ENCODE peak calls at places on chromosomes 11 and 22, in eight cellular contexts. L, G, S, I, J, V, A and Q are unnamed samples.

GRCh38 chr22:47659467-47660302 is 897.2 kb downstream of the TBC1D22A start:
- DNase-seq in L (no peak), G (no peak), S (no peak), I (no peak), J (no peak), V (no peak), A (no peak), Q (no peak)

GRCh38 chr22:45101828-45102227 is 61.9 kb upstream of the NUP50 start:
- DNase-seq in L (peak; percentile 55), G (peak; percentile 74), S (peak; percentile 47), I (peak; percentile 16), J (peak; percentile 77), V (peak; percentile 44), A (peak; percentile 88), Q (no peak)

GRCh38 chr11:3043315-3043871 is 13.8 kb downstream of the CARS1 start:
- DNase-seq in L (no peak), G (no peak), S (no peak), I (no peak), J (peak; percentile 95), V (peak; percentile 62), A (no peak), Q (no peak)

GRCh38 chr11:2517386-2518064 is 72.7 kb downstream of the KCNQ1 start:
- DNase-seq in L (peak; percentile 26), G (no peak), S (no peak), I (no peak), J (peak; percentile 31), V (no peak), A (peak; percentile 61), Q (no peak)

GRCh38 chr11:6888830-6889229 is 3.5 kb downstream of the OR2D2 start:
- DNase-seq in L (no peak), G (no peak), S (no peak), I (no peak), J (no peak), V (no peak), A (no peak), Q (no peak)

GRCh38 chr22:29842740-29843139 is 4.7 kb upstream of the ASCC2 start:
- DNase-seq in L (no peak), G (peak; percentile 95), S (no peak), I (no peak), J (no peak), V (peak; percentile 92), A (no peak), Q (no peak)

GRCh38 chr11:126197277-126197939 is 14.0 kb downstream of the RPUSD4 start:
- DNase-seq in L (no peak), G (peak; percentile 3), S (no peak), I (no peak), J (no peak), V (peak; percentile 70), A (no peak), Q (no peak)

GRCh38 chr22:25702571-25703167 is 39.3 kb upstream of the MYO18B start:
- DNase-seq in L (no peak), G (peak; percentile 80), S (no peak), I (no peak), J (no peak), V (no peak), A (no peak), Q (no peak)

GRCh38 chr22:29587938-29588699 is 7.2 kb upstream of the NIPSNAP1 start:
- DNase-seq in L (no peak), G (peak; percentile 93), S (no peak), I (no peak), J (no peak), V (peak; percentile 92), A (no peak), Q (no peak)

GRCh38 chr11:130071211-130071712 is 1.6 kb downstream of the APLP2 start:
- DNase-seq in L (no peak), G (peak; percentile 63), S (no peak), I (no peak), J (no peak), V (peak; percentile 57), A (no peak), Q (no peak)

GRCh38 chr11:73322111-73322985 is 14.3 kb downstream of the ARHGEF17 start:
- DNase-seq in L (no peak), G (no peak), S (no peak), I (no peak), J (no peak), V (peak; percentile 64), A (peak; percentile 46), Q (no peak)

GRCh38 chr11:8719260-8720190 is 36.9 kb downstream of the RPL27A start:
- DNase-seq in L (no peak), G (peak; percentile 91), S (no peak), I (no peak), J (no peak), V (peak; percentile 98), A (no peak), Q (no peak)

GRCh38 chr11:103736986-103737622 is 299.3 kb upstream of the DDI1 start:
- DNase-seq in L (no peak), G (no peak), S (no peak), I (no peak), J (no peak), V (no peak), A (no peak), Q (no peak)

GRCh38 chr11:46352063-46352841 is 5.0 kb downstream of the DGKZ start:
- DNase-seq in L (no peak), G (peak; percentile 59), S (peak; percentile 80), I (peak; percentile 82), J (no peak), V (no peak), A (peak; percentile 93), Q (peak; percentile 76)

GRCh38 chr11:100550298-100550697 is 136.8 kb upstream of the ARHGAP42 start:
- DNase-seq in L (no peak), G (no peak), S (no peak), I (no peak), J (no peak), V (no peak), A (no peak), Q (no peak)

GRCh38 chr11:117986981-117987495 is 844 bp downstream of the IL10RA start:
- DNase-seq in L (no peak), G (peak; percentile 27), S (peak; percentile 83), I (peak; percentile 84), J (no peak), V (no peak), A (no peak), Q (no peak)

GRCh38 chr11:19539861-19540260 is 172.8 kb upstream of the NAV2 start:
- DNase-seq in L (no peak), G (no peak), S (no peak), I (no peak), J (no peak), V (no peak), A (no peak), Q (no peak)

DNA sequence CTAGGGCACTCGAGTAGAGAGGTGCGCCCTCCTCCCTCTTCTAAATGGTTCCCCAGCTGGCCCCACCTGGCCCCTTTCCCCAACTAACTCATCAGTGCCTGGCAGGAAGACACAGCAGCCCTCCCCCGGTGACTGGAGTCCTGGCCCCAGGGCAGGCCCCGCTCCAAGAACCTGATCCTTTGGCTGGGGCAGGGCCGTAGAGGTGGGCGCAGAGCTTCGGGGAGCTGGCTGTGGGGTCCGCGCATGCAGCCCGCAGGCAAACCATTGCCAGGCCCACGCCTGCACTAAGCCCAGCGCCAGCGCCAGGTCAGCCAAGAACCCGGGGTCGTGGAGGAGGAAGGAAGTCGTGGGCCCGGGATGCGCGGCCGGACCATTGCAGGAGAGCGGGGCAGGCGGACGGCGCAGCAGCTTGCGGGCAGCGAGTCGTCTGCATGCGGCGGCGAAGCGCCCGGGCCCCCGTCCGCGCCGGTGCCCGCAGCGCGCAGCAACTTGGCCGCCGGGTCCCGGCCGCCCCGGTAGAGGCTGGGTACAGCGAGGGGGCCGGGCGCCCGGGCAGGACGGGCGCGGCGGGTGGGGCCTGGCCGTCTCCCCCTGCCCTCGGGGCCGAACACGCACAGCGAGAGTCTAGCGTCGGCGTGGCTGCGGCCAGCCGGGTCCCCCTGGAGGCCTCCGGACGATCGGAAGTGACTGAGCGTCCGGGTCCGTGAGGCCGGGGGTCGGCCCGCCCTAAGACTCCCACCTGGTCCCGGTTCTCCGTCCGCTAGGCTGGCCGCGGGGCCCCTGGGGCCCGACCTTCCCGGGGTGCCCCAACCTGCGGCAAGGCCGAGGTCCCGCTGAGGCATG is 951 bp upstream of the TRABD start:
- DNase-seq in L (no peak), G (no peak), S (no peak), I (no peak), J (no peak), V (no peak), A (peak; percentile 86), Q (no peak)
- H3K4me3 ChIP-seq in L (peak overlapping the region; percentile 61), G (peak overlapping the region; percentile 61), S (peak overlapping the region; percentile 83), I (peak overlapping the region; percentile 57), J (peak overlapping the region; percentile 44), V (peak overlapping the region; percentile 50), A (peak overlapping the region; percentile 66), Q (peak overlapping the region; percentile 21)

GRCh38 chr11:68429661-68430060 is 30.9 kb upstream of the PPP6R3 start:
- DNase-seq in L (no peak), G (no peak), S (no peak), I (no peak), J (no peak), V (no peak), A (no peak), Q (no peak)
- H3K4me3 ChIP-seq in L (no peak overlapping the region), G (no peak overlapping the region), S (no peak overlapping the region), I (no peak overlapping the region), J (no peak overlapping the region), V (no peak overlapping the region), A (no peak overlapping the region), Q (no peak overlapping the region)

DNA sequence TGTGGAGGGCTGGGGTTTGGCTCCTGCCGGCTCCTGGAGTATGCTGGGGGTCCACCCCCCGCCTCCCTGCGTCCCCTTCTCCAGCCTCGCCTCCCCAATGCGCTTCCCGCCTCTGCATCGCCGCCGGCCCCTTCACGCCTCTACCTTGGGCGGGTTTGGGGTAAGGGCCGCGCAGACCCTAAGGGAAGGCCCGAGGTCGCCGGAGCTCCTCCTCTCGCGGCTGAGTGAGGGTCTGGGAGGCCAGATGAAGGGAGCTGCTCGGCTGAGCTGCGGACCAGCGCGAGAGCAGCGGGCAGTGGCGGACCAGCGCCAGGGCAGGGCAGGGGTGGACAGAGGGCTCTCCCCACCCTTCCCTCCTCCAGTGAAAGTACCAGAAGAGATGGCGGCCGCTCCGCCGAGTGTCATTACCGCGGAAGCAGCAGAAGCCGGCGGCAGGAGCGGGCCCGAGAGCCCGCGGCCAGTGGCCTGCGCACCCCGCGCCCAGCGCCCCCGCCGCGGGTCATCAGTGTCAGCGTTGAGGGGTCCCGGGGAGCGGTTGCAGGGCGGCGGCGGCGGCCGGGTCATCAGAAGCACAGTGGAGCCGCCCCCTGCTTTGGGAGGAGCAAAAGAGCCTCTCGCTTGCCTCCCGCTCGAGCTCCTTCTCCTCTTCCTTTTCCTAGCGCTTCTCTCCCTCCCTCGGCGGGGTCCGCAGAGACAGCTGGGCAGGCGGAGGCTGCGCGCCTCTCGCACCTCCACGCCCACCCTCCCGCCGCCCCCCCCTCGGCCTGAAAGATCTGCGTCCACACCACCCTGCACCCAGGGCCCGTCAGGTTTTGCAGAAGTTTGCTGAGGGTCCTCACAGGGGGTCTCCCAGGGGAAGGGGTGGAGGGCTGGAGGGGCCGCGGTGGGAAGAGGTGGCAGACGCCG is 255.7 kb upstream of the CADM1 start:
- DNase-seq in L (peak; percentile 55), G (no peak), S (no peak), I (no peak), J (no peak), V (peak; percentile 41), A (peak; percentile 81), Q (no peak)
- H3K4me3 ChIP-seq in L (peak overlapping the region; percentile 72), G (no peak overlapping the region), S (no peak overlapping the region), I (no peak overlapping the region), J (peak overlapping the region; percentile 50), V (peak overlapping the region; percentile 30), A (peak overlapping the region; percentile 52), Q (no peak overlapping the region)

GRCh38 chr11:123561046-123561781 is 93.2 kb downstream of the SCN3B start:
- DNase-seq in L (no peak), G (peak; percentile 21), S (no peak), I (no peak), J (no peak), V (peak; percentile 54), A (peak; percentile 77), Q (peak; percentile 67)
- H3K4me3 ChIP-seq in L (no peak overlapping the region), G (no peak overlapping the region), S (peak overlapping the region; percentile 31), I (peak overlapping the region; percentile 12), J (no peak overlapping the region), V (no peak overlapping the region), A (no peak overlapping the region), Q (no peak overlapping the region)

GRCh38 chr11:34354782-34355181 is 3.0 kb downstream of the ABTB2 start:
- DNase-seq in L (no peak), G (peak; percentile 49), S (no peak), I (no peak), J (no peak), V (peak; percentile 43), A (no peak), Q (no peak)
- H3K4me3 ChIP-seq in L (no peak overlapping the region), G (no peak overlapping the region), S (no peak overlapping the region), I (no peak overlapping the region), J (no peak overlapping the region), V (no peak overlapping the region), A (no peak overlapping the region), Q (no peak overlapping the region)